ENCODE peak calls at places on chromosome 7, in five cellular contexts. U, M, G, R and V are unnamed samples.
A peak's percentile ranks its signal among the peaks of the same experiment; 100 is the strongest.

GRCh38 chr7:138328215-138328614 is 131.8 kb upstream of the TRIM24 start:
- DNase-seq in U (no peak), M (no peak), G (peak; percentile 81), R (no peak), V (no peak)

GRCh38 chr7:137443616-137444015 is 100.1 kb upstream of the PTN start:
- DNase-seq in U (no peak), M (peak; percentile 71), G (no peak), R (no peak), V (peak; percentile 58)

GRCh38 chr7:2520131-2520807 is 695 bp downstream of the LFNG start:
- DNase-seq in U (no peak), M (no peak), G (no peak), R (no peak), V (no peak)

GRCh38 chr7:28865494-28866257 is 92.5 kb downstream of the TRIL start:
- DNase-seq in U (no peak), M (peak; percentile 38), G (peak; percentile 84), R (no peak), V (peak; percentile 23)

GRCh38 chr7:24722386-24723177 is 34.7 kb downstream of the GSDME start:
- DNase-seq in U (peak; percentile 29), M (no peak), G (peak; percentile 9), R (peak; percentile 54), V (peak; percentile 47)

GRCh38 chr7:73778801-73779389 is 8.8 kb upstream of the CLDN3 start:
- DNase-seq in U (no peak), M (no peak), G (no peak), R (no peak), V (no peak)

GRCh38 chr7:100803398-100804161 is 23.7 kb downstream of the EPHB4 start:
- DNase-seq in U (peak; percentile 44), M (peak; percentile 83), G (peak; percentile 60), R (peak; percentile 63), V (peak; percentile 85)

GRCh38 chr7:20666444-20666843 is 51.0 kb downstream of the ABCB5 start:
- DNase-seq in U (no peak), M (no peak), G (no peak), R (no peak), V (no peak)

GRCh38 chr7:145036592-145037386 is 200.9 kb upstream of the TPK1 start:
- DNase-seq in U (peak; percentile 56), M (peak; percentile 2), G (peak; percentile 84), R (no peak), V (peak; percentile 23)

GRCh38 chr7:33716581-33717477 is 188.5 kb upstream of the BMPER start:
- DNase-seq in U (peak; percentile 42), M (peak; percentile 66), G (peak; percentile 87), R (no peak), V (peak; percentile 52)

GRCh38 chr7:102849079-102849478 is 63.7 kb upstream of the LRRC17 start:
- DNase-seq in U (no peak), M (no peak), G (no peak), R (no peak), V (no peak)

GRCh38 chr7:149414745-149415390 is 46.0 kb downstream of the ZNF777 start:
- DNase-seq in U (peak; percentile 73), M (peak; percentile 82), G (peak; percentile 53), R (peak; percentile 98), V (peak; percentile 80)

GRCh38 chr7:28984631-28985030 is 26.5 kb upstream of the TRIL start:
- DNase-seq in U (peak; percentile 31), M (peak; percentile 85), G (peak; percentile 53), R (no peak), V (peak; percentile 84)

GRCh38 chr7:132609906-132610520 is 33.7 kb upstream of the PLXNA4 start:
- DNase-seq in U (no peak), M (no peak), G (no peak), R (no peak), V (no peak)

GRCh38 chr7:66054063-66054462 is 21.6 kb upstream of the ASL start:
- DNase-seq in U (no peak), M (no peak), G (no peak), R (no peak), V (no peak)

GRCh38 chr7:3272691-3273141 is 28.3 kb upstream of the SDK1 start:
- DNase-seq in U (no peak), M (peak; percentile 96), G (no peak), R (no peak), V (peak; percentile 79)

GRCh38 chr7:80611353-80611752 is 27.1 kb upstream of the CD36 start:
- DNase-seq in U (no peak), M (no peak), G (no peak), R (no peak), V (no peak)

GRCh38 chr7:131210618-131211017 is 117.1 kb upstream of the MKLN1 start:
- DNase-seq in U (no peak), M (no peak), G (no peak), R (no peak), V (no peak)

GRCh38 chr7:116347151-116347832 is 137.0 kb downstream of the TES start:
- DNase-seq in U (no peak), M (no peak), G (no peak), R (no peak), V (no peak)

GRCh38 chr7:4791738-4792536 is 16.5 kb downstream of the AP5Z1 start:
- DNase-seq in U (peak; percentile 89), M (peak; percentile 15), G (peak; percentile 59), R (peak; percentile 99), V (peak; percentile 42)

GRCh38 chr7:81260152-81260551 is 341.3 kb upstream of the SEMA3C start:
- DNase-seq in U (no peak), M (peak; percentile 7), G (no peak), R (no peak), V (peak; percentile 22)

GRCh38 chr7:18927134-18927533 is 190.3 kb downstream of the TWIST1 start:
- DNase-seq in U (no peak), M (peak; percentile 72), G (no peak), R (no peak), V (no peak)

GRCh38 chr7:16063691-16064090 is 357.6 kb downstream of the CRPPA start:
- DNase-seq in U (no peak), M (no peak), G (no peak), R (no peak), V (no peak)

GRCh38 chr7:24975647-24976260 is 4.2 kb downstream of the OSBPL3 start:
- DNase-seq in U (no peak), M (peak; percentile 71), G (no peak), R (no peak), V (no peak)

GRCh38 chr7:132545756-132546155 is 30.5 kb downstream of the PLXNA4 start:
- DNase-seq in U (no peak), M (no peak), G (no peak), R (no peak), V (no peak)

GRCh38 chr7:107560898-107561516 is 2.7 kb downstream of the COG5 start:
- DNase-seq in U (no peak), M (no peak), G (no peak), R (no peak), V (no peak)

GRCh38 chr7:20260219-20260618 is 43.0 kb upstream of the MACC1 start:
- DNase-seq in U (no peak), M (peak; percentile 48), G (no peak), R (no peak), V (no peak)

GRCh38 chr7:117424090-117424829 is 3.0 kb downstream of the ASZ1 start:
- DNase-seq in U (no peak), M (no peak), G (no peak), R (no peak), V (no peak)

GRCh38 chr7:158246960-158247673 is 340.5 kb downstream of the PTPRN2 start:
- DNase-seq in U (no peak), M (no peak), G (no peak), R (no peak), V (no peak)

GRCh38 chr7:30837581-30837980 is 66.4 kb downstream of the MINDY4 start:
- DNase-seq in U (no peak), M (no peak), G (no peak), R (no peak), V (no peak)

GRCh38 chr7:76220185-76221057 is 18.7 kb downstream of the SRRM3 start:
- DNase-seq in U (peak; percentile 24), M (peak; percentile 30), G (peak; percentile 31), R (peak; percentile 84), V (peak; percentile 58)

DNA sequence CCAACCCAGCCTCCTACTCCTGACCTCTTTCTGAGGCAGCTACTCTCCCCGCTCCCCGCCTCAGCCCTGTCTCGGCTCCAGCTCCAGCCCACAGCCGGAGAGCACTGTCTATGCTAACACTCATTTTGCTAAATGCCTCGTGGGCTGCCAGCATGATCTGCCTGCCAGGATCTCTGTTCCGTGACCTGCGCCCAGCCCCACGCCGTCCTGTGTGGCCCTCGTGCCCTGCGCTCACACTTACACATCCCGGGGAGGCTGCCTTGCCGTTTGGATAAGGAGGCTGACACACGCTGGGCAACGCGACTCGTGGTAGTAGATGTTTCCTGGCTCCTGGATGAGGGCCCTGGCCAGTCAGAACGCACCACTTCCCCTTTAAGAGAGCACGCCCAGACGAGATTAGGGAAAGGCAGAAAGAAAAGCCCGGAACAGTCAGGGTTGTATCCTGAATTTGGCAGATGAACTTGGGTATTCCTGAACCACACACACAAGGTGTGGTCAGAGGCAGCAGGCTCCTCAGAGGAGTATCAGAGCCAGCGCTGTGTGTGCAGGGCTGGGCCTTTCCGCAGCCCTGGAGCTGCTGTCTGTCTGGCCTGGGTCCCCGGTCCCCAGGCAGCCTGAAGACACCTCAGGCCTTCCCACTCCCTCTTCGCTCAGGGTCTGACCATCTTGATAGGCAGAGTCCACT is 97.7 kb upstream of the EFCAB10 start:
- DNase-seq in U (no peak), M (peak; percentile 50), G (peak; percentile 36), R (no peak), V (no peak)
- H3K14ac ChIP-seq in U (peak overlapping the region; percentile 56), M (peak overlapping the region; percentile 76), G (no peak overlapping the region), R (no peak overlapping the region), V (no peak overlapping the region)

DNA sequence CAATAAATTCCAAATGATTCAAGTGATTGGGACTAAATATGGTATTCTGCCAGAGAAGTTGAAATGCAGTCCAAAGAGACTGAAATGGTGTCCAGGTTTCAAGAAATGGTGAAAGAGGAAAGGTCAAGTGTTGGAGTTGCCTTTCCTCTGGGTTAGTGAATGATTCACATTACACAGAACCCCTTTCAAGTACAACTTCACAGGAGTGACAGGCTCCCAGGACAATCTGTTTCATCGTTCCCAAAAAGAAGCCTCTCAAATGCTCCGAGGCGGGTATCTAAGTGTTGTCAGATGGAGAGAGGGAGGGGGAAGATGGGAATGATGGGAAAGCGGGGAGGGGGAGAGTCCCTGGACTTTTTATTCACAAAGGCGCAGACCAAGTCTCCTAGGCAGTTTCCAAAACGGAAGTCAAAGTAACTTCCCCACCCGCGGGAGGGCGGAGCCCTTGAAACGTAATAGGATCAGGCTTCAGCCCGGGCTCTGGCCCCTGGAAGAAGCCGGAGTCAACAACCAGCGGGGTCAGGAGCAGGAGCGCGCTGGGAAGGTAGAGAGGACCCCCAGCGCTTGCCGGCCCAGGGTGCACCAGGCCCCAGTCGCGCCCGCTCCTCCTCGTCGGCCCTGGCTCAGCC is 743 bp downstream of the SLC25A13 start:
- DNase-seq in U (peak; percentile 76), M (peak; percentile 74), G (peak; percentile 88), R (peak; percentile 80), V (peak; percentile 89)
- H2BK5ac ChIP-seq in U (peak overlapping the region; percentile 99), M (peak overlapping the region; percentile 10), G (peak overlapping the region; percentile 94), R (peak overlapping the region; percentile 71), V (peak overlapping the region; percentile 97)

DNA sequence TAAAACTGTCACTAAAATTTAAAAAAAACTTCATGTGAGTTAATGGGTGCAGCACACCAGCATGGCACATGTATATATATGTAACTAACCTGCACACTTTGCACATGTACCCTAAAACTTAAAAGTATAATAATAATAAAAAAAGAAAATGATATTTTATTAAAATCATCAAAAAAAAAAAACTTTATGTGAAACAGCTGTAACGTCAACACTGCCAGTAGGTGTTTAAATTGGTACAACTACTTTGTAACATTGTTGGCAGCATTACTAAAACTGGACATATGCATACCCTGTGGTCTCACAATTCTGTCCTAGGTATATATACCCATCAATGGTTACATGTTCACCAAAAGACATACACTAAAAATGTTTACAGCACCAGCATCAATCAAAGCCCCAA is 82.1 kb downstream of the NDUFB2 start:
- DNase-seq in U (no peak), M (no peak), G (no peak), R (no peak), V (no peak)
- H3K36me3 ChIP-seq in U (peaks cover 93% of the 10 kb centered on the region), M (peaks cover 12% of the 10 kb centered on the region), G (peaks cover 12% of the 10 kb centered on the region), R (peaks cover 2% of the 10 kb centered on the region), V (peaks cover 83% of the 10 kb centered on the region)

GRCh38 chr7:871900-872537 is 4.3 kb upstream of the GET4 start:
- DNase-seq in U (no peak), M (no peak), G (no peak), R (no peak), V (no peak)
- H3K14ac ChIP-seq in U (no peak overlapping the region), M (no peak overlapping the region), G (no peak overlapping the region), R (no peak overlapping the region), V (no peak overlapping the region)